ENCODE peak calls at places on chromosomes 16 and 17, in eight cellular contexts. M, F, B, W, N, Q, P and V are unnamed samples.

GRCh38 chr17:65027305-65027704 is 29.2 kb downstream of the GNA13 start:
- DNase-seq in P (peak; percentile 17), F (peak; percentile 53), B (peak; percentile 52), W (peak; percentile 65), N (peak; percentile 45), M (peak; percentile 74), Q (peak; percentile 15), V (peak; percentile 82)

GRCh38 chr16:30149250-30149885 is 26.3 kb upstream of the MAPK3 start:
- DNase-seq in P (no peak), W (no peak), B (no peak), M (no peak), F (peak; percentile 28), N (no peak), Q (no peak), V (no peak)

GRCh38 chr16:20676867-20677266 is 20.6 kb downstream of the ACSM1 start:
- DNase-seq in P (no peak), N (no peak), F (no peak), B (no peak), Q (no peak), M (no peak), W (no peak), V (no peak)

GRCh38 chr17:14744716-14745115 is 443.8 kb downstream of the HS3ST3B1 start:
- DNase-seq in W (no peak), M (no peak), B (no peak), F (no peak), P (no peak), N (no peak), Q (no peak), V (no peak)

GRCh38 chr17:77824780-77825280 is 133.7 kb upstream of the TNRC6C start:
- DNase-seq in P (no peak), W (no peak), B (peak; percentile 19), N (no peak), M (no peak), Q (no peak), F (no peak), V (no peak)

GRCh38 chr17:80385046-80385445 is 29.9 kb upstream of the ENDOV start:
- DNase-seq in N (no peak), B (no peak), F (no peak), P (no peak), M (no peak), Q (no peak), W (no peak), V (no peak)

GRCh38 chr16:78973041-78973440 is 627.5 kb downstream of the MAF start:
- DNase-seq in N (no peak), B (no peak), W (no peak), Q (no peak), F (no peak), M (no peak), P (no peak), V (no peak)

GRCh38 chr16:85617948-85618347 is 4.8 kb downstream of the GSE1 start:
- DNase-seq in F (no peak), N (no peak), P (no peak), Q (no peak), W (no peak), M (no peak), B (no peak), V (no peak)

GRCh38 chr17:81553018-81553615 is 964 bp upstream of the FAAP100 start:
- DNase-seq in P (peak; percentile 58), M (peak; percentile 92), B (peak; percentile 90), F (peak; percentile 91), N (peak; percentile 53), Q (peak; percentile 70), W (peak; percentile 80), V (peak; percentile 81)

GRCh38 chr17:78862073-78863023 is 21.7 kb upstream of the USP36 start:
- DNase-seq in F (peak; percentile 81), W (peak; percentile 92), Q (peak; percentile 62), P (no peak), N (no peak), B (no peak), M (peak; percentile 94), V (peak; percentile 95)

GRCh38 chr17:48998557-48999440 is 1.6 kb downstream of the IGF2BP1 start:
- DNase-seq in F (peak; percentile 83), B (no peak), Q (peak; percentile 63), M (peak; percentile 51), N (no peak), W (no peak), P (no peak), V (peak; percentile 57)

GRCh38 chr16:76653390-76654026 is 376.3 kb downstream of the CNTNAP4 start:
- DNase-seq in B (peak; percentile 39), Q (peak; percentile 71), F (peak; percentile 48), N (peak; percentile 9), W (no peak), P (no peak), M (peak; percentile 66), V (peak; percentile 4)

GRCh38 chr17:27158390-27158789 is 135.5 kb upstream of the WSB1 start:
- DNase-seq in F (no peak), M (no peak), B (no peak), Q (no peak), W (no peak), N (no peak), P (no peak), V (no peak)

GRCh38 chr17:76134911-76135809 is 5.9 kb downstream of the FOXJ1 start:
- DNase-seq in N (no peak), F (no peak), B (no peak), W (no peak), Q (no peak), P (no peak), M (no peak), V (no peak)

GRCh38 chr16:3468501-3468900 is 25.0 kb downstream of the NAA60 start:
- DNase-seq in B (no peak), P (no peak), Q (no peak), F (no peak), M (no peak), N (no peak), W (no peak), V (no peak)
- H3K9me3 ChIP-seq in B (no peaks in the 10 kb centered on the region), P (no peaks in the 10 kb centered on the region), Q (no peaks in the 10 kb centered on the region), F (no peaks in the 10 kb centered on the region), M (no peaks in the 10 kb centered on the region), N (peaks cover 13% of the 10 kb centered on the region), W (no peaks in the 10 kb centered on the region), V (no peaks in the 10 kb centered on the region)

GRCh38 chr17:40878044-40878443 is 7.0 kb downstream of the KRT20 start:
- DNase-seq in F (no peak), Q (no peak), M (no peak), B (no peak), P (no peak), W (no peak), N (no peak), V (no peak)
- TF ChIP-seq CTCF in F (peak; percentile 4), Q (no peak), M (no peak), B (no peak), P (no peak), W (no peak), N (no peak), V (no peak)

GRCh38 chr16:12436201-12436657 is 367.5 kb downstream of the CPPED1 start:
- DNase-seq in F (no peak), W (no peak), P (peak; percentile 19), N (no peak), Q (no peak), B (no peak), M (no peak), V (no peak)
- TF ChIP-seq MAX in F (no peak), W (no peak), P (peak; percentile 69), N (no peak), Q (no peak), B (no peak), M (no peak), V (no peak)

DNA sequence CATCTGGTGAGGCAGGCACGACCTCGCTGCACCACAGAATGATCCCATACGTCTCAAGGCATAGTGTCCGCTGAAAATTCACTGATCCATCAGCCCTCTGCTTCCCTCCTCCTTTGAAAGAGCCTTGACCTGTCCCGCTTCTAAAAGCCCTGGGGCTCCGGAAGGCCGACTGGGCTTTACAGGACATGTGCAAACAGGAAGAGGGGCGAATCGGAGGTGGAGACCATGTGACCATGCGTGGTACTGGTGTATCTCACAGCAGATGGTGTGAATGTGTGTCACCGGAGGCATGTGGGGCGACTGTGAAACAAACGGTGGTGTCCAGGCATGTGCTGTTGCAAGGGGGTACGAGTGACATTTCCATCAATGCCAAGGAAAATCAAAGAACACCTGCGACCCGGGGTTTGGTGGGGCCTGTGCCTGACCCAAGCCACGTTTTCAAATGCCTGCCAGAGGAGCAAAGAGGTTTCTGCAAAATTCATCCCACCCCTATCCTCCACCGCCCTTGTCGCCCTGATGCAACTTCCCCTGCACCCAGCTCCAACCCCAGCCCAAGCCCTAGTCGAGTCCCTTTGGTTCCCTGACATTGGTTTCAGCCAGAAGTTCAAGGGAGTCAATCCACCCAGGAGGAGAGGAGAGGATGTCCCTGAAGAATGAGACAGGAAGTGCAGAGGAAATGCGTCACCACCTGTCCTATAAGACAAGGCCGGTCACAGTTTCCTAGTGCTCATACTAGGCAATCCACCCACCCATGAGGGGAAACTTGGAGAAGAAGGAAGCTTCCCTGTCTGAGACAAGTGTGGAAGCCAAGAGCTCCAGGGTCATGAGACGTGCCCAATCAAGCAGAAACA is 5.9 kb upstream of the KCNJ18 start:
- DNase-seq in M (no peak), F (no peak), W (no peak), B (no peak), N (no peak), P (no peak), Q (no peak), V (no peak)
- H3K9me3 ChIP-seq in M (peaks cover 3% of the 10 kb centered on the region), F (no peaks in the 10 kb centered on the region), W (no peaks in the 10 kb centered on the region), B (no peaks in the 10 kb centered on the region), N (no peaks in the 10 kb centered on the region), P (peaks cover 39% of the 10 kb centered on the region), Q (no peaks in the 10 kb centered on the region), V (peaks cover 7% of the 10 kb centered on the region)